ENCODE peak calls at places on chromosomes 1 and 21, in six cellular contexts. X is cardiac muscle cell, Y is MG63, K is Peyer's patch, S is body of pancreas, E is BJ. Z is an unnamed sample.

GRCh38 chr1:201350884-201351283 is 26.6 kb downstream of the TNNT2 start:
- DNase-seq in X (no peak), Y (no peak), K (no peak), S (no peak), E (no peak), Z (no peak)

GRCh38 chr1:209105769-209106168 is 477.7 kb upstream of the CAMK1G start:
- DNase-seq in X (no peak), Y (peak; percentile 6), K (no peak), S (no peak), E (no peak), Z (no peak)

GRCh38 chr1:6197746-6198427 is 1.5 kb downstream of the RPL22 start:
- DNase-seq in X (no peak), Y (no peak), K (no peak), S (no peak), E (no peak), Z (no peak)

GRCh38 chr1:199264283-199264682 is 625.4 kb downstream of the PTPRC start:
- DNase-seq in X (no peak), Y (no peak), K (no peak), S (no peak), E (no peak), Z (no peak)

GRCh38 chr1:172654535-172654934 is 4.4 kb upstream of the FASLG start:
- DNase-seq in X (peak; percentile 42), Y (peak; percentile 51), K (no peak), S (no peak), E (no peak), Z (no peak)

GRCh38 chr1:211587123-211587522 is 8.2 kb upstream of the SLC30A1 start:
- DNase-seq in X (no peak), Y (no peak), K (no peak), S (no peak), E (no peak), Z (no peak)

GRCh38 chr1:93275634-93276295 is 69.9 kb upstream of the DR1 start:
- DNase-seq in X (no peak), Y (no peak), K (no peak), S (no peak), E (no peak), Z (peak; percentile 77)

GRCh38 chr1:22317231-22317919 is 134.3 kb upstream of the ZBTB40 start:
- DNase-seq in X (peak; percentile 20), Y (no peak), K (peak; percentile 23), S (peak; percentile 22), E (no peak), Z (no peak)

GRCh38 chr1:160219062-160219929 is 14.1 kb downstream of the PEA15 start:
- DNase-seq in X (peak; percentile 78), Y (peak; percentile 58), K (peak; percentile 57), S (peak; percentile 50), E (peak; percentile 50), Z (no peak)

GRCh38 chr21:35678393-35678792 is 381.9 kb downstream of the SETD4 start:
- DNase-seq in X (no peak), Y (no peak), K (no peak), S (no peak), E (no peak), Z (no peak)

GRCh38 chr1:168202941-168203654 is 22.7 kb upstream of the SFT2D2 start:
- DNase-seq in X (peak; percentile 95), Y (no peak), K (no peak), S (no peak), E (peak; percentile 93), Z (no peak)

GRCh38 chr1:227753999-227754764 is 18.9 kb downstream of the SNAP47 start:
- DNase-seq in X (no peak), Y (peak; percentile 89), K (no peak), S (no peak), E (peak; percentile 15), Z (no peak)

GRCh38 chr1:182003025-182003725 is 58.3 kb downstream of the ZNF648 start:
- DNase-seq in X (no peak), Y (no peak), K (no peak), S (no peak), E (no peak), Z (no peak)

GRCh38 chr1:7420706-7421105 is 350.4 kb upstream of the VAMP3 start:
- DNase-seq in X (no peak), Y (no peak), K (peak; percentile 7), S (no peak), E (no peak), Z (no peak)

GRCh38 chr1:196260267-196260666 is 348.0 kb downstream of the KCNT2 start:
- DNase-seq in X (no peak), Y (no peak), K (no peak), S (no peak), E (no peak), Z (no peak)

GRCh38 chr1:14242145-14242544 is 356.3 kb upstream of the KAZN start:
- DNase-seq in X (no peak), Y (no peak), K (no peak), S (peak; percentile 14), E (no peak), Z (no peak)

GRCh38 chr1:17819129-17819802 is 64.1 kb downstream of the ACTL8 start:
- DNase-seq in X (no peak), Y (no peak), K (peak; percentile 27), S (no peak), E (no peak), Z (no peak)

GRCh38 chr1:7705048-7705907 is 65.8 kb upstream of the VAMP3 start:
- DNase-seq in X (no peak), Y (no peak), K (peak; percentile 72), S (peak; percentile 46), E (no peak), Z (no peak)

GRCh38 chr1:100622037-100622436 is 84.1 kb downstream of the GPR88 start:
- DNase-seq in X (peak; percentile 97), Y (peak; percentile 89), K (no peak), S (peak; percentile 7), E (peak; percentile 93), Z (peak; percentile 40)

GRCh38 chr1:160741092-160741501 is 2.0 kb downstream of the SLAMF7 start:
- DNase-seq in X (no peak), Y (no peak), K (no peak), S (no peak), E (no peak), Z (no peak)

GRCh38 chr1:37930246-37931142 is 16.4 kb downstream of the INPP5B start:
- DNase-seq in X (peak; percentile 14), Y (no peak), K (no peak), S (no peak), E (no peak), Z (peak; percentile 83)

GRCh38 chr1:94821636-94822305 is 1.6 kb downstream of the SLC44A3 start:
- DNase-seq in X (no peak), Y (no peak), K (no peak), S (peak; percentile 38), E (no peak), Z (no peak)

GRCh38 chr1:91402023-91402422 is 2.6 kb downstream of the HFM1 start:
- DNase-seq in X (peak; percentile 40), Y (no peak), K (no peak), S (no peak), E (no peak), Z (no peak)

GRCh38 chr1:14903922-14904321 is 249.6 kb upstream of the TMEM51 start:
- DNase-seq in X (no peak), Y (no peak), K (no peak), S (no peak), E (no peak), Z (no peak)

GRCh38 chr1:161119379-161120061 is 1.6 kb downstream of the NIT1 start:
- DNase-seq in X (peak; percentile 82), Y (no peak), K (peak; percentile 79), S (peak; percentile 75), E (no peak), Z (no peak)

GRCh38 chr1:69246109-69246508 is 321.6 kb upstream of the LRRC7 start:
- DNase-seq in X (no peak), Y (no peak), K (no peak), S (no peak), E (no peak), Z (no peak)

GRCh38 chr1:55970711-55971110 is 608.7 kb downstream of the PLPP3 start:
- DNase-seq in X (peak; percentile 34), Y (peak; percentile 7), K (no peak), S (no peak), E (peak; percentile 70), Z (no peak)

GRCh38 chr1:62493656-62494055 is 56.8 kb downstream of the USP1 start:
- DNase-seq in X (no peak), Y (no peak), K (no peak), S (no peak), E (no peak), Z (no peak)
- H3K36me3 ChIP-seq in X (peaks cover 44% of the 10 kb centered on the region), Y (peaks cover 8% of the 10 kb centered on the region), K (no peaks in the 10 kb centered on the region), S (no peaks in the 10 kb centered on the region), E (peaks cover 7% of the 10 kb centered on the region), Z (peaks cover 8% of the 10 kb centered on the region)

DNA sequence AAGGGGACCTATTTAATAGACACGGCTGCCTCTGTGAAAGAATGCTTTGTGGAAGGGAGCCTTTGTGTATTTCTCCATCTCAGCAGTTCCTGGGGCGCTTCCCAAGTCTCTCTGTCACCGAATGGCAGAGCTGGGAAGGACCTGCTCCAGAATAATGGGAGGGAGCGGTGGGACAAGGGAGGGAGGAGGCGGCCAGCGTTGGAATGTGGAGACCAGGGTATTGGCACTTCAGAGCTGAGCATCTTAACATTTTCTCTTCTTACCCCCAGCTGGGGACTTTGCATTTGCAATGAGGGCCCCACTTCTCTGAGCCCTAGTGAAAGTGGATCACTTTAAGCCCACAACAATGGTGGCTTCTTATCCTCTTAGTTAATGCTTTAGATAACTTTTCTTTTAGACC is 23.9 kb downstream of the CACHD1 start:
- DNase-seq in X (no peak), Y (no peak), K (no peak), S (no peak), E (no peak), Z (no peak)
- H3K4me3 ChIP-seq in X (no peak overlapping the region), Y (no peak overlapping the region), K (no peak overlapping the region), S (no peak overlapping the region), E (no peak overlapping the region), Z (no peak overlapping the region)

GRCh38 chr1:216766633-216767325 is 43.5 kb upstream of the ESRRG start:
- DNase-seq in X (no peak), Y (no peak), K (no peak), S (no peak), E (no peak), Z (no peak)
- H3K36me3 ChIP-seq in X (peaks cover 3% of the 10 kb centered on the region), Y (no peaks in the 10 kb centered on the region), K (no peaks in the 10 kb centered on the region), S (no peaks in the 10 kb centered on the region), E (no peaks in the 10 kb centered on the region), Z (no peaks in the 10 kb centered on the region)

DNA sequence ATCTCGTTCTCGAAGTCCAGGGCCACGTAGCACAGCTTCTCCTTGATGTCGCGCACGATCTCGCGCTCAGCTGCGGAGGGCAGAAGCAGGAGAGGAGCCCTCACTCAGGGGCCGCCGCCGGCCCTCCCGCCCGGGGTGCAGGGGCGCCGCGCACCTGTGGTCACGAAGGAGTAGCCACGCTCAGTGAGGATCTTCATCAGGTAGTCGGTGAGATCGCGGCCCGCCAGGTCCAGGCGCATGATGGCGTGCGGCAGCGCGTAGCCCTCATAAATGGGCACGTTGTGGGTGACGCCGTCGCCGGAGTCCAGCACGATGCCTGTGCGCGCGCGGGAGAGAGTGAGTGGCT is 1.8 kb downstream of the ACTA1 start:
- DNase-seq in X (no peak), Y (no peak), K (no peak), S (no peak), E (no peak), Z (no peak)
- H3K4me3 ChIP-seq in X (no peak overlapping the region), Y (no peak overlapping the region), K (peak overlapping the region; percentile 15), S (no peak overlapping the region), E (no peak overlapping the region), Z (no peak overlapping the region)